ENCODE peak calls at places on chromosomes 1 and 21, in six cellular contexts. N is left ventricle myocardium inferior; K is cardiac muscle cell; H is HCT116; M is CD8-positive, alpha-beta memory T cell; L is effector memory CD4-positive, alpha-beta T cell. B is an unnamed sample. For H3K4me1 and H3K9me3, the result is how much of the 10 kb centered on the place peaks cover.

GRCh38 chr1:238406098-238406497 is 515.4 kb upstream of the ZP4 start:
- DNase-seq in N (no peak), K (no peak), H (no peak), M (no peak), L (no peak), B (no peak)

GRCh38 chr1:150567341-150567716 is 12.1 kb downstream of the MCL1 start:
- DNase-seq in N (no peak), K (no peak), H (no peak), M (no peak), L (no peak), B (no peak)

GRCh38 chr1:25566730-25567341 is 23.4 kb downstream of the LDLRAP1 start:
- DNase-seq in N (peak), K (peak), H (no peak), M (no peak), L (no peak), B (peak)

GRCh38 chr1:69611316-69611715 is 43.6 kb downstream of the LRRC7 start:
- DNase-seq in N (no peak), K (no peak), H (no peak), M (no peak), L (no peak), B (no peak)

GRCh38 chr1:219292989-219293388 is 119.3 kb downstream of the LYPLAL1 start:
- DNase-seq in N (no peak), K (no peak), H (no peak), M (no peak), L (no peak), B (no peak)

GRCh38 chr1:216822480-216822879 is 99.3 kb upstream of the ESRRG start:
- DNase-seq in N (no peak), K (no peak), H (no peak), M (no peak), L (no peak), B (no peak)

GRCh38 chr1:154182342-154183044 is 9.4 kb downstream of the TPM3 start:
- DNase-seq in N (peak), K (peak), H (peak), M (peak), L (peak), B (peak)

GRCh38 chr1:1020000-1020404 is at the start of gene AGRN:
- DNase-seq in N (no peak), K (peak), H (no peak), M (no peak), L (no peak), B (no peak)

GRCh38 chr21:43301424-43302355 is 125.2 kb downstream of the SIK1 start:
- DNase-seq in N (no peak), K (no peak), H (no peak), M (no peak), L (no peak), B (no peak)

GRCh38 chr1:23791434-23792047 is 596 bp downstream of the LYPLA2 start:
- DNase-seq in N (peak), K (peak), H (no peak), M (peak), L (no peak), B (peak)

GRCh38 chr1:53370369-53370961 is 42.6 kb upstream of the LRP8 start:
- DNase-seq in N (no peak), K (no peak), H (no peak), M (no peak), L (no peak), B (no peak)
- H3K4me1 ChIP-seq in N (under half), K (under half), H (under half), M (under half), L (under half), B (under half)

GRCh38 chr1:54004481-54005049 is 13.4 kb downstream of the LDLRAD1 start:
- DNase-seq in N (no peak), K (no peak), H (no peak), M (no peak), L (no peak), B (no peak)
- H3K9me3 ChIP-seq in N (under half), K (under half), H (under half), M (under half), L (under half), B (under half)

GRCh38 chr1:19368964-19369363 is 56.8 kb downstream of the SLC66A1 start:
- DNase-seq in N (no peak), K (no peak), H (no peak), M (no peak), L (no peak), B (no peak)

GRCh38 chr1:19369396-19370090 is 57.4 kb downstream of the SLC66A1 start:
- DNase-seq in N (no peak), K (no peak), H (no peak), M (no peak), L (no peak), B (no peak)

GRCh38 chr1:19372136-19372514 is 60.0 kb downstream of the SLC66A1 start:
- DNase-seq in N (no peak), K (no peak), H (no peak), M (no peak), L (no peak), B (no peak)

GRCh38 chr1:19371226-19372135 is 59.4 kb downstream of the SLC66A1 start:
- DNase-seq in N (no peak), K (no peak), H (no peak), M (no peak), L (no peak), B (no peak)

DNA sequence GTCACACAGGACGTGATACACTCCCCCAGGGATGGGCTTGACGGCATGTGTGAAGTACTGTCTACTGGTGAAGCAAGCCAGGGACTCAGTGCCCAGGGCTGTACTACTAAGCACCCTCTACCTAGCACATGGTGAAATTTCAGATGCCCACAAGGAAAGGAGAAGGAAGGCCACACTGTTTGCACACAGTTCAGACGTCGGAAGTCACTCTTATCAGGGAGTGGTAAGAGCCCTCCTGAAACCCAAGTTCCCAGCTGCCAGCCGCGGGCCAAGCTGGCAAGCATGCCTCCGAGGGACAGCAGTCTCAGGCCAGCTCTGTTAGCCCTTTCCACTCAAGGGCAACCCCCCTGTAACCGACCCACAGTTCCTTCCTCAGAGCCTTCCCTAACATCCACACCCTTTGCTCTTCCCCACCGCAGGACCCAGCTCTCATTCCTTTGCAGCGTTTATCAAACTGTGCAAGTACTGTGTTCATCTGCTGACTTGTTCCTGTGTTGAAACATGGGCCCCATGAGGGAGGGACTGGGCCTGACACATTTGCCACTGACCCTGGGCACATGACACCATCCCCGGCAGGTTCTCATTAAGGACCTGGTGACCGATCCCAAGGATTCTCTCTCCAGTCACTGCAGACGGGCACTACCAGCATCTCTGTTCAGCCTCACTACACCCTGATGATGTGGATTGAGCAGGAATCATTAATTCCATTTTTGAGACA is 58.5 kb downstream of the SLC66A1 start:
- DNase-seq in N (no peak), K (no peak), H (no peak), M (no peak), L (no peak), B (no peak)
- H3K4me1 ChIP-seq in N (half or more), K (under half), H (under half), M (under half), L (under half), B (under half)

DNA sequence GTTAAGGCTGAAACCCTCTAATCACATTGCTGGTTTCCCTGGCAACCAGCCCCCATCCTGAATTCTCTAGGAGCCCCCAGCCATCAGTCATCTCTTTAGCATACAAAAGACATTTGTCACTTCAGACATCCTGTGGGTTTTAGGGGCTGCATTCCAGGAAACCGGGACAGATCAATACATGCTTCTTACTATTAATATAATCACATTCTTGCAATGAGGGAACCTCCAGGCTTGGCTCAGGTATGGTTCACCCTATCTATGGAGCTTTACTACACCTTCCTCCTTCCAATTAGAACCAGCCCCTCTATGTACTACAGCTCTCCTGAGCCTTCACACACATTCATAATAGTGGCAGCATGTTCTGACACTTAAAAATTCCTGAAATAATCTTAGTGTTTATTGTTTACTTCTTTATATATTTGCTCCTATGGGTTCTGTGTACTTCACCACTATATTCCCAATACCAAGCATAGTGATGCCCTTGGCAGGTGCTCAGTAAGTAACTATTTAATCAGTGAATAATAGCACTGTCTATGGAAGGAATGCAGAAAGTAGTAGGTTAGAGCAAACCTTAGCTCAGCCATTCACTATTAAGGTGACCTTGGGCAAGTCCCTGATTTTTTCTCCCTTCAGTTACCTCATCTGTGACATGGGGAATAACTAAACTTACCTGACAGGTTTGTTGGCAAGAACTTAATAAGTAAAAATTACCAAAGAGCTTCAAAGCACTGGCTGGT is 59.6 kb downstream of the ZNF678 start:
- DNase-seq in N (no peak), K (no peak), H (no peak), M (no peak), L (no peak), B (no peak)
- H3K9me3 ChIP-seq in N (half or more), K (under half), H (under half), M (under half), L (under half), B (under half)